ENCODE peak calls at places on chromosomes 2 and 18, in five cellular contexts. One of them, this sample, is unnamed. For H3K4me1, the result is how much of the 10 kb centered on the place peaks cover.

GRCh38 chr2:134457765-134458202 is 203.9 kb downstream of the MGAT5 start:
- DNase-seq in cardiac muscle cell: no peak
- DNase-seq in CD8-positive, alpha-beta memory T cell: no peak
- DNase-seq in OCI-LY7: no peak
- DNase-seq in keratinocyte: no peak
- DNase-seq in this sample: no peak

GRCh38 chr2:164770421-164770916 is 71.2 kb downstream of the COBLL1 start:
- DNase-seq in keratinocyte: no peak
- DNase-seq in CD8-positive, alpha-beta memory T cell: no peak
- DNase-seq in cardiac muscle cell: no peak
- DNase-seq in OCI-LY7: no peak
- DNase-seq in this sample: no peak

GRCh38 chr2:172551266-172551665 is 4.6 kb upstream of the PDK1 start:
- DNase-seq in keratinocyte: no peak
- DNase-seq in CD8-positive, alpha-beta memory T cell: no peak
- DNase-seq in OCI-LY7: no peak
- DNase-seq in cardiac muscle cell: peak
- DNase-seq in this sample: no peak

GRCh38 chr2:44957656-44958327 is 16.3 kb downstream of the SIX3 start:
- DNase-seq in CD8-positive, alpha-beta memory T cell: no peak
- DNase-seq in OCI-LY7: no peak
- DNase-seq in keratinocyte: no peak
- DNase-seq in cardiac muscle cell: no peak
- DNase-seq in this sample: no peak

GRCh38 chr2:221589696-221590095 is 17.6 kb upstream of the EPHA4 start:
- DNase-seq in OCI-LY7: no peak
- DNase-seq in CD8-positive, alpha-beta memory T cell: no peak
- DNase-seq in cardiac muscle cell: no peak
- DNase-seq in keratinocyte: no peak
- DNase-seq in this sample: no peak

GRCh38 chr18:74624491-74624890 is 26.8 kb downstream of the ZNF407 start:
- DNase-seq in OCI-LY7: no peak
- DNase-seq in keratinocyte: no peak
- DNase-seq in cardiac muscle cell: no peak
- DNase-seq in CD8-positive, alpha-beta memory T cell: no peak
- DNase-seq in this sample: no peak

GRCh38 chr2:46122318-46122970 is 174.8 kb upstream of the EPAS1 start:
- DNase-seq in OCI-LY7: no peak
- DNase-seq in cardiac muscle cell: no peak
- DNase-seq in CD8-positive, alpha-beta memory T cell: no peak
- DNase-seq in keratinocyte: no peak
- DNase-seq in this sample: peak

GRCh38 chr2:163659224-163659623 is 76.6 kb downstream of the FIGN start:
- DNase-seq in CD8-positive, alpha-beta memory T cell: no peak
- DNase-seq in cardiac muscle cell: no peak
- DNase-seq in OCI-LY7: no peak
- DNase-seq in keratinocyte: no peak
- DNase-seq in this sample: no peak

GRCh38 chr2:20542761-20543578 is 96.1 kb downstream of the RHOB start:
- DNase-seq in CD8-positive, alpha-beta memory T cell: no peak
- DNase-seq in keratinocyte: no peak
- DNase-seq in cardiac muscle cell: no peak
- DNase-seq in OCI-LY7: no peak
- DNase-seq in this sample: no peak

GRCh38 chr2:151695778-151696177 is 38.5 kb downstream of the NEB start:
- DNase-seq in CD8-positive, alpha-beta memory T cell: no peak
- DNase-seq in keratinocyte: no peak
- DNase-seq in cardiac muscle cell: no peak
- DNase-seq in OCI-LY7: no peak
- DNase-seq in this sample: no peak

GRCh38 chr2:237181844-237182243 is 96.2 kb downstream of the COPS8 start:
- DNase-seq in cardiac muscle cell: peak
- DNase-seq in OCI-LY7: no peak
- DNase-seq in keratinocyte: no peak
- DNase-seq in CD8-positive, alpha-beta memory T cell: no peak
- DNase-seq in this sample: peak

GRCh38 chr2:187586091-187586632 is 31.9 kb upstream of the TFPI start:
- DNase-seq in OCI-LY7: peak
- DNase-seq in cardiac muscle cell: peak
- DNase-seq in CD8-positive, alpha-beta memory T cell: no peak
- DNase-seq in keratinocyte: peak
- DNase-seq in this sample: no peak

GRCh38 chr2:176002684-176003225 is 688 bp upstream of the LNPK start:
- DNase-seq in cardiac muscle cell: no peak
- DNase-seq in CD8-positive, alpha-beta memory T cell: no peak
- DNase-seq in keratinocyte: no peak
- DNase-seq in OCI-LY7: no peak
- DNase-seq in this sample: no peak

GRCh38 chr2:72919414-72920316 is 2.3 kb downstream of the EMX1 start:
- DNase-seq in keratinocyte: no peak
- DNase-seq in CD8-positive, alpha-beta memory T cell: no peak
- DNase-seq in OCI-LY7: no peak
- DNase-seq in cardiac muscle cell: no peak
- DNase-seq in this sample: no peak

GRCh38 chr18:25170402-25170801 is 181.6 kb downstream of the ZNF521 start:
- DNase-seq in OCI-LY7: no peak
- DNase-seq in cardiac muscle cell: no peak
- DNase-seq in keratinocyte: no peak
- DNase-seq in CD8-positive, alpha-beta memory T cell: no peak
- DNase-seq in this sample: no peak

GRCh38 chr2:32976409-32977063 is 29.8 kb downstream of the LTBP1 start:
- DNase-seq in keratinocyte: no peak
- DNase-seq in cardiac muscle cell: no peak
- DNase-seq in OCI-LY7: no peak
- DNase-seq in CD8-positive, alpha-beta memory T cell: no peak
- DNase-seq in this sample: no peak

GRCh38 chr18:49752095-49752457 is 61.3 kb downstream of the ACAA2 start:
- DNase-seq in OCI-LY7: no peak
- DNase-seq in CD8-positive, alpha-beta memory T cell: no peak
- DNase-seq in cardiac muscle cell: no peak
- DNase-seq in keratinocyte: no peak
- DNase-seq in this sample: no peak

GRCh38 chr2:224816816-224817215 is 100.7 kb upstream of the CCDC195 start:
- DNase-seq in OCI-LY7: no peak
- DNase-seq in CD8-positive, alpha-beta memory T cell: no peak
- DNase-seq in cardiac muscle cell: peak
- DNase-seq in keratinocyte: peak
- DNase-seq in this sample: peak

GRCh38 chr2:12325806-12326205 is 390.9 kb upstream of the TRIB2 start:
- DNase-seq in OCI-LY7: no peak
- DNase-seq in cardiac muscle cell: peak
- DNase-seq in keratinocyte: no peak
- DNase-seq in CD8-positive, alpha-beta memory T cell: no peak
- DNase-seq in this sample: peak

GRCh38 chr2:9734308-9734707 is 103.5 kb upstream of the YWHAQ start:
- DNase-seq in keratinocyte: no peak
- DNase-seq in OCI-LY7: no peak
- DNase-seq in cardiac muscle cell: no peak
- DNase-seq in CD8-positive, alpha-beta memory T cell: no peak
- DNase-seq in this sample: no peak

GRCh38 chr2:9737053-9737875 is 106.0 kb upstream of the TAF1B start:
- DNase-seq in CD8-positive, alpha-beta memory T cell: no peak
- DNase-seq in keratinocyte: no peak
- DNase-seq in cardiac muscle cell: peak
- DNase-seq in OCI-LY7: peak
- DNase-seq in this sample: no peak

GRCh38 chr2:9738062-9738717 is 105.1 kb upstream of the TAF1B start:
- DNase-seq in keratinocyte: no peak
- DNase-seq in CD8-positive, alpha-beta memory T cell: no peak
- DNase-seq in cardiac muscle cell: no peak
- DNase-seq in OCI-LY7: no peak
- DNase-seq in this sample: no peak

GRCh38 chr2:9735335-9735734 is 104.5 kb upstream of the YWHAQ start:
- DNase-seq in keratinocyte: no peak
- DNase-seq in OCI-LY7: no peak
- DNase-seq in cardiac muscle cell: no peak
- DNase-seq in CD8-positive, alpha-beta memory T cell: no peak
- DNase-seq in this sample: no peak

GRCh38 chr2:9736008-9736407 is 105.2 kb upstream of the YWHAQ start:
- DNase-seq in CD8-positive, alpha-beta memory T cell: no peak
- DNase-seq in cardiac muscle cell: no peak
- DNase-seq in keratinocyte: no peak
- DNase-seq in OCI-LY7: no peak
- DNase-seq in this sample: no peak
- H3K27ac ChIP-seq in CD8-positive, alpha-beta memory T cell: no peak
- H3K27ac ChIP-seq in cardiac muscle cell: no peak
- H3K27ac ChIP-seq in keratinocyte: no peak
- H3K27ac ChIP-seq in OCI-LY7: no peak
- H3K27ac ChIP-seq in this sample: no peak

GRCh38 chr2:160375802-160376469 is 117.7 kb downstream of the RBMS1 start:
- DNase-seq in cardiac muscle cell: peak
- DNase-seq in CD8-positive, alpha-beta memory T cell: no peak
- DNase-seq in keratinocyte: no peak
- DNase-seq in OCI-LY7: peak
- DNase-seq in this sample: no peak
- H3K4me1 ChIP-seq in cardiac muscle cell: half or more
- H3K4me1 ChIP-seq in CD8-positive, alpha-beta memory T cell: half or more
- H3K4me1 ChIP-seq in keratinocyte: under half
- H3K4me1 ChIP-seq in OCI-LY7: under half
- H3K4me1 ChIP-seq in this sample: half or more

GRCh38 chr2:147844691-147845607 is at the start of gene ACVR2A:
- DNase-seq in keratinocyte: no peak
- DNase-seq in CD8-positive, alpha-beta memory T cell: peak
- DNase-seq in cardiac muscle cell: peak
- DNase-seq in OCI-LY7: peak
- DNase-seq in this sample: no peak

GRCh38 chr2:147843864-147844690 is 752 bp upstream of the ACVR2A start:
- DNase-seq in cardiac muscle cell: peak
- DNase-seq in keratinocyte: peak
- DNase-seq in OCI-LY7: peak
- DNase-seq in CD8-positive, alpha-beta memory T cell: peak
- DNase-seq in this sample: peak

GRCh38 chr2:147847746-147848391 is 3.0 kb downstream of the ACVR2A start:
- DNase-seq in CD8-positive, alpha-beta memory T cell: no peak
- DNase-seq in keratinocyte: no peak
- DNase-seq in cardiac muscle cell: peak
- DNase-seq in OCI-LY7: no peak
- DNase-seq in this sample: no peak

GRCh38 chr2:147845608-147846002 is 776 bp downstream of the ACVR2A start:
- DNase-seq in CD8-positive, alpha-beta memory T cell: no peak
- DNase-seq in keratinocyte: no peak
- DNase-seq in cardiac muscle cell: peak
- DNase-seq in OCI-LY7: no peak
- DNase-seq in this sample: peak

DNA sequence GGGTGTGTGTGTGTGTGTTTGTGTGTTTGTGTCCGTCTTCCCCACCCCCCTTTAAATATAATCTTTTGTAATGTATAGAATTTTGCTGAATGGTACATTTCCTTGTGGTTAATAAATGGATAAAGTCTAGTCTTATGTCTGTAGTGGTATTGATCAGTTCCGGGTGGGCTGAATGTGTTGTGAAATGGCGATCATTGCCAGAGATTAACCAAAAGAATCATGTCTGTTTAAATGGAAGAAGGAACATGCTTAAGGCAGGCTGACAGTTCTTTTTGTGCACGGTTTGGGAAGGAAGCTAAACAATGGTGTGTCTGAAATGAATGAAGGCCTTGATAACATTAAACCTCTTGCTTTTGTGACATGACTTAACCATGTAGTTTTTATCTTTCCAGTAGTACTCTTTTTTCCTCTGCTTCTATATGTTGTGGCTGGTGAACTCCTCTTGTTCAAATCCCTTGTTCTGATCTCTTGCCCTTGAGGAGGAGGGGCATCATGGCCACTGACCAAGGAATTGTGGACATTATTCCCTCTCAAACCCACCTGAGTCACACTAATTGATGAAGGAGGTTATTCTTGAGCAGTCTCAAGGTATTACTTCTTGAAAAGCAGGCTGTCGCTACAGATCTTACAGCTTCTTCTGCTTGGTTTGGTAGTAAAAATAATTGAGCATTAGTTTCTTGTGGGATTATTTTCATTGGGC is 1.7 kb downstream of the ACVR2A start:
- DNase-seq in cardiac muscle cell: peak
- DNase-seq in OCI-LY7: no peak
- DNase-seq in CD8-positive, alpha-beta memory T cell: no peak
- DNase-seq in keratinocyte: no peak
- DNase-seq in this sample: no peak
- H3K27ac ChIP-seq in cardiac muscle cell: no peak
- H3K27ac ChIP-seq in OCI-LY7: no peak
- H3K27ac ChIP-seq in CD8-positive, alpha-beta memory T cell: no peak
- H3K27ac ChIP-seq in keratinocyte: peak
- H3K27ac ChIP-seq in this sample: no peak

DNA sequence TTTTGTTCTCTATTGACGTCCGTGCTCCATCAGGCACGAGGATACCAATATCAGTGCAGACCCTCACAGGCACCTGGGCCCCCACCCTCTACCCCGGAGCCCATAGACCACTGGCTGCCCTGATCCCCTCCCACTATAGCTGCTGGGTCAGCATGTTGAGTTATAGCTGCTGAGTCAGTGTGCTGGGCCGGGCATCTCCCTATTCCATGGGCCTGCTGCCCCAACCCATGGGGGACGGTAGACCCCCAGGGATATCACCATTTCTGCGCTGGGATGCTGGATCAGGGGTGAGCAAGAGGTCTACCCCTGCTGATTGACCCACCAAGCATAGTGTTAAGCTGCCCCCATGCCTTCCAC is 100.1 kb upstream of the ST3GAL5 start:
- DNase-seq in OCI-LY7: no peak
- DNase-seq in keratinocyte: no peak
- DNase-seq in CD8-positive, alpha-beta memory T cell: no peak
- DNase-seq in cardiac muscle cell: no peak
- DNase-seq in this sample: peak
- H3K4me1 ChIP-seq in OCI-LY7: under half
- H3K4me1 ChIP-seq in keratinocyte: under half
- H3K4me1 ChIP-seq in CD8-positive, alpha-beta memory T cell: under half
- H3K4me1 ChIP-seq in cardiac muscle cell: under half
- H3K4me1 ChIP-seq in this sample: under half

GRCh38 chr2:105405291-105405690 is 6.4 kb upstream of the FHL2 start:
- DNase-seq in keratinocyte: no peak
- DNase-seq in CD8-positive, alpha-beta memory T cell: no peak
- DNase-seq in OCI-LY7: no peak
- DNase-seq in cardiac muscle cell: no peak
- DNase-seq in this sample: peak

GRCh38 chr2:105403241-105403784 is 4.5 kb upstream of the FHL2 start:
- DNase-seq in OCI-LY7: no peak
- DNase-seq in keratinocyte: peak
- DNase-seq in CD8-positive, alpha-beta memory T cell: no peak
- DNase-seq in cardiac muscle cell: no peak
- DNase-seq in this sample: no peak

GRCh38 chr2:105402809-105403208 is 4.0 kb upstream of the FHL2 start:
- DNase-seq in CD8-positive, alpha-beta memory T cell: no peak
- DNase-seq in cardiac muscle cell: no peak
- DNase-seq in keratinocyte: no peak
- DNase-seq in OCI-LY7: no peak
- DNase-seq in this sample: no peak

GRCh38 chr2:105404736-105405135 is 5.9 kb upstream of the FHL2 start:
- DNase-seq in cardiac muscle cell: no peak
- DNase-seq in OCI-LY7: no peak
- DNase-seq in keratinocyte: no peak
- DNase-seq in CD8-positive, alpha-beta memory T cell: no peak
- DNase-seq in this sample: no peak

GRCh38 chr2:105403785-105404698 is 5.2 kb upstream of the FHL2 start:
- DNase-seq in OCI-LY7: no peak
- DNase-seq in CD8-positive, alpha-beta memory T cell: no peak
- DNase-seq in cardiac muscle cell: peak
- DNase-seq in keratinocyte: peak
- DNase-seq in this sample: peak
- H3K27ac ChIP-seq in OCI-LY7: no peak
- H3K27ac ChIP-seq in CD8-positive, alpha-beta memory T cell: no peak
- H3K27ac ChIP-seq in cardiac muscle cell: peak
- H3K27ac ChIP-seq in keratinocyte: peak
- H3K27ac ChIP-seq in this sample: peak

GRCh38 chr2:23925702-23926288 is 1.1 kb downstream of the ATAD2B start:
- DNase-seq in CD8-positive, alpha-beta memory T cell: peak
- DNase-seq in OCI-LY7: peak
- DNase-seq in cardiac muscle cell: peak
- DNase-seq in keratinocyte: no peak
- DNase-seq in this sample: peak
- H3K4me1 ChIP-seq in CD8-positive, alpha-beta memory T cell: under half
- H3K4me1 ChIP-seq in OCI-LY7: under half
- H3K4me1 ChIP-seq in cardiac muscle cell: under half
- H3K4me1 ChIP-seq in keratinocyte: under half
- H3K4me1 ChIP-seq in this sample: under half

This sample was measured in SJSA1.